ENCODE peak calls at places on chromosomes 7 and 10, in five cellular contexts. V, O, G, W and M are unnamed samples.

GRCh38 chr10:119736220-119736619 is 10.4 kb downstream of the INPP5F start:
- DNase-seq in V (no peak), O (no peak), G (no peak), W (no peak), M (no peak)

GRCh38 chr7:122068046-122068445 is 76.0 kb downstream of the AASS start:
- DNase-seq in V (no peak), O (no peak), G (no peak), W (no peak), M (no peak)

GRCh38 chr10:78981257-78981969 is 87.4 kb upstream of the ZMIZ1 start:
- DNase-seq in V (no peak), O (no peak), G (no peak), W (no peak), M (no peak)

GRCh38 chr10:58511765-58512469 is 755 bp upstream of the BICC1 start:
- DNase-seq in V (no peak), O (peak; percentile 59), G (no peak), W (no peak), M (no peak)

GRCh38 chr7:91940171-91940570 is 491 bp upstream of the AKAP9 start:
- DNase-seq in V (peak; percentile 48), O (peak; percentile 14), G (no peak), W (no peak), M (no peak)

GRCh38 chr7:6652446-6653011 is 15.4 kb downstream of the ZNF316 start:
- DNase-seq in V (no peak), O (no peak), G (no peak), W (no peak), M (no peak)

GRCh38 chr10:72297281-72297967 is 23.7 kb downstream of the DDIT4 start:
- DNase-seq in V (no peak), O (no peak), G (no peak), W (peak; percentile 97), M (no peak)

GRCh38 chr10:46550795-46551700 is 5.4 kb downstream of the GPRIN2 start:
- DNase-seq in V (no peak), O (no peak), G (no peak), W (no peak), M (no peak)

GRCh38 chr10:106474891-106475290 is 689.6 kb downstream of the SORCS1 start:
- DNase-seq in V (no peak), O (no peak), G (no peak), W (no peak), M (no peak)

GRCh38 chr10:93280699-93281366 is 201.3 kb downstream of the MYOF start:
- DNase-seq in V (no peak), O (no peak), G (peak; percentile 94), W (no peak), M (peak; percentile 91)

GRCh38 chr10:14050598-14050997 is 280.1 kb downstream of the FRMD4A start:
- DNase-seq in V (no peak), O (no peak), G (no peak), W (no peak), M (no peak)

GRCh38 chr10:22183771-22184466 is 33.9 kb downstream of the EBLN1 start:
- DNase-seq in V (no peak), O (no peak), G (no peak), W (no peak), M (no peak)

DNA sequence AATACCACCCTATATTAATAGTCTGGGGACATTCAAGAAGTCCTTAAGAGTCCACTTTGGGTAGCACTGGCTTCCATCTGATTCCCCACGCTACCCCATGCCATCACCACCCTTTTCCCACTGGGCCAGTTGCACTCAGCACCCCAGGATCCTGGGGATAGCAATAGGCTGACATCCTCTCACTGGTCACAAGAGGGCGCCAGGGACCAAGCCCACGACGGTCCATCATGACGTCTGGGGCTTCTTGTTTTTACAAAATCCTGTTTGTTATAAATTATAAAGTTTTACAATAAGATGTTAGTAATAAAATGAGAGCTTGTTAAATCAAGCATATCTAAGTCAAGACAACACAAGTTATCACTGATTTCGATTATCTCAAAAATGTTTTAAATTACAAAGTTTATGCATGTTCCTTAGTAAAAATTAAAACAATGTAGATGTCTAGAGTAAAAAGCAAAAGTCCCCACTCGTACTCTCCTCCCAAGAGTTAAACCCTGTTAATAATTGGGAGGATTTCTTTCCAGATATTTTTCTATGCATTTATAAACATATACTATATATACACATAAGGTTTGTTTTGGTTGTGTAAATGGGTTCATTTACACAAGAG is 15.4 kb downstream of the GPNMB start:
- DNase-seq in V (peak; percentile 84), O (peak; percentile 58), G (no peak), W (no peak), M (peak; percentile 79)
- TF ChIP-seq SUZ12 in V (no peak), O (no peak), G (no peak), W (no peak), M (no peak)

GRCh38 chr7:55181774-55182173 is 163.0 kb downstream of the EGFR start:
- DNase-seq in V (no peak), O (no peak), G (no peak), W (no peak), M (no peak)

GRCh38 chr7:55185941-55186609 is 167.3 kb downstream of the EGFR start:
- DNase-seq in V (no peak), O (peak; percentile 78), G (no peak), W (no peak), M (no peak)

GRCh38 chr7:55185321-55185802 is 166.5 kb downstream of the EGFR start:
- DNase-seq in V (no peak), O (no peak), G (no peak), W (no peak), M (no peak)

GRCh38 chr7:55180821-55181542 is 162.2 kb downstream of the EGFR start:
- DNase-seq in V (no peak), O (peak; percentile 26), G (no peak), W (no peak), M (no peak)

DNA sequence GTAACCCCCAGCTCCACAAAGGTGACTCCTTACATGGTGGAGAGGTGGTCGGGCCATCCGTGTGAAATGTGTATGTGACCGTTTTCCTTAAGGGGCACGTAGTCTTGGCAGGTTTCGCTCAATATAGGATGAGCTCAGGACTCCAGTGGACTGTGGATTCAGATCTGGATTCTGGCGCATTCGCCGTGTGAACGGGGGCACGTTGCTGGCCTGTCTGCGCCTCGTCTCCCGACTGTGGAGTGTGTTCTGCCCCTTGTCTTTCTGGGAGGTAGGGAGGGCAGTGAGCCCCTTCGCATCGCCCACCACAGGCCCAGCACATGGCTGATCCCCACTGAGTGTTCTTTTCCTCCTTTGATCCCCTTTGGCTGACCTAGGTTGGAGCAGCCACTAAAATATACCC is 165.1 kb downstream of the EGFR start:
- DNase-seq in V (no peak), O (no peak), G (no peak), W (no peak), M (no peak)
- TF ChIP-seq SUZ12 in V (no peak), O (no peak), G (no peak), W (no peak), M (no peak)

GRCh38 chr10:68517188-68517587 is 10.1 kb downstream of the SLC25A16 start:
- DNase-seq in V (no peak), O (peak; percentile 13), G (no peak), W (no peak), M (no peak)

GRCh38 chr10:68516766-68517165 is 10.6 kb downstream of the SLC25A16 start:
- DNase-seq in V (no peak), O (no peak), G (no peak), W (no peak), M (no peak)
- TF ChIP-seq SUZ12 in V (no peak), O (no peak), G (no peak), W (no peak), M (no peak)

DNA sequence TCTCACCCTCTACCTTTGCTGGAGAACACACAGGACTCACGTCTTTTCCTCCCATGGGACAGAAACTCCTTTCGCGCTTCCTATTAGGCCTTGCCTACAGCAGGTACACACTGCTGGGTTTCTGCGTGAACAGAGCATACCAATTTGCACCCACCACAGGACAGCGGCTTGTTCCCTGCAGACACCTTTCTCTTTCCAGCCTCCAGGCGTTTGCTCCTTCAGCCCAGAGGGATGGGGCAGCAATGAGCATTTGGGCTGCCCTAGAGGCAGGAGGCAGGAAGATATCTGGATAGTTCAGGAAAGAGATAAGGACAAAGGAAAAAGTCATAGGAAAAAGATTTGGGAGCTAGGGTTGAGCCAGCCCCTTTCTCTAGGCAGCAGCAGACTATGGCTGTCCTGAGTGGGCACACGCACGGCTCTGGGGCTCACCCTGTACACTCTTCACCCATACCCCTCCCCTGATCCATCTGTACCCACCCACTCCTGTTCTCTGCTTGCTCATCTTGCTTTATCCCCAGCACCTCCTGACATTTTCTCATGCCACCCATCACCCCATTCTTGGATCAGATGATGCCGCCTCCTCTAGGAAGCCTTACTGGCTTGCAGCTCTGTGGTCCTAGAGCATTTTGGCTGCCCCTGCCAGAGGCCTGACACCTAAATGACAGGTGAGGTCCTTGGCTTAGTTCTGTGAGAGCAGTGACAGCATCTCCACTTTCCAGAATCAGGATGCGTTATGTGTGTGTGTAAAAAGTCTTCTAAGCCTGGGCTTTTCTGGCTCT is 40.7 kb upstream of the SPDYE3 start:
- DNase-seq in V (no peak), O (no peak), G (no peak), W (no peak), M (no peak)
- TF ChIP-seq SUZ12 in V (no peak), O (no peak), G (no peak), W (no peak), M (no peak)

GRCh38 chr7:114416089-114416990 is 1.7 kb downstream of the FOXP2 start:
- DNase-seq in V (no peak), O (no peak), G (no peak), W (no peak), M (no peak)
- TF ChIP-seq SUZ12 in V (no peak), O (no peak), G (no peak), W (no peak), M (no peak)

DNA sequence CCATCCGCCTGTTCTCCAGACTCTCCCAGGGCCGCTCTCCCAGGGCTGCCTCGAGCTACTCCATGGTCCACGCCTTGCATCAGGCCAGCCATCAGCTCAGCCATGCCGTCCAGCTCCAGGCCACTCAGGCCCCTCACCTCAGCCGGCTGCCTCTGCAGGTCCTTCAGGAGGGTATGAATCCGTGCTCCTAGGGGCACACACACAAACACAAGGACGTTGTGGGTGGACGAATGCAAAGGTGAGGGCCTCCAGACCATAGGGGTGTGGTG is 449.4 kb downstream of the PTPRN2 start:
- DNase-seq in V (no peak), O (no peak), G (no peak), W (no peak), M (no peak)
- TF ChIP-seq SUZ12 in V (no peak), O (no peak), G (no peak), W (no peak), M (no peak)

DNA sequence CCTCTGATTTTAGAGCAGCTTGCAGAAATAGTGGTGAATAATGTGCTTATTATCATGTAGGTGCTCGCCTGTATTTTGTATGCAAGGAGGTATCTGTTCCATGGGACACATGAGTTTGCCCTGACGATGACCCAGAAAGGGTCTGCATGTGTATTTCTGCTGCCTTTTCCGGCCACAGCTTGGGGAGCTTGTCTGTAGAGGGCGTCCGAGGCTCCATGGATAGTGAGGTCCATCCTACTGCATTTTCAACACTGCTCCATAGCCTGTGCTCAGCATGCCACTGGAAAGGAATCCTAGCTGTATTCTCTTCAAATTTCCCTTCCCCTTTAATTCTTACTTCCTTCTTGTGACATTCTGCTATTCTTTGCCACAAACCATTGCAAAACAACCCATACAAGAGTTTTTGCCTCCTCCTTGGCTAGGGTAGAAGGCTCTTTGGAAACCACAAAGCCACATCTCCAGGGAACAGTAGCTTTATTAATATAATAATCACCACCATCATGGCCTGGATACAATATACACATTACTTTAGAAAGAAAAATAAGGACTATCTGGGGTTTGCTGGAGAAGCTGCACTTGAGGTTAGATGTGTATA is 127.7 kb downstream of the DYNC1I1 start:
- DNase-seq in V (peak; percentile 16), O (peak; percentile 3), G (no peak), W (no peak), M (no peak)
- TF ChIP-seq SUZ12 in V (no peak), O (no peak), G (no peak), W (no peak), M (no peak)